ENCODE peak calls at places on chromosome 10, in six cellular contexts. U, W, D, G, Z and R are unnamed samples.

GRCh38 chr10:51010977-51011376 is 63.3 kb upstream of the PRKG1 start:
- DNase-seq in W (peak; percentile 65), D (no peak), Z (peak; percentile 57), U (no peak), G (no peak), R (peak; percentile 50)

GRCh38 chr10:26238378-26238777 is 21.8 kb downstream of the GAD2 start:
- DNase-seq in Z (no peak), D (no peak), W (no peak), U (no peak), G (no peak), R (no peak)

GRCh38 chr10:75984067-75984466 is 552.6 kb downstream of the LRMDA start:
- DNase-seq in D (no peak), U (no peak), W (no peak), Z (no peak), G (no peak), R (no peak)

GRCh38 chr10:77041636-77042258 is 595.9 kb downstream of the KCNMA1 start:
- DNase-seq in Z (no peak), W (no peak), G (peak; percentile 1), U (no peak), D (no peak), R (peak; percentile 40)

GRCh38 chr10:23070819-23071218 is 24.6 kb upstream of the MSRB2 start:
- DNase-seq in D (no peak), W (no peak), Z (no peak), G (no peak), U (no peak), R (no peak)

GRCh38 chr10:61939575-61940301 is 38.2 kb downstream of the ARID5B start:
- DNase-seq in Z (no peak), G (no peak), U (no peak), D (no peak), W (peak; percentile 9), R (no peak)

GRCh38 chr10:95815701-95816100 is 59.7 kb downstream of the ENTPD1 start:
- DNase-seq in Z (no peak), D (no peak), W (no peak), G (no peak), U (no peak), R (no peak)

GRCh38 chr10:683448-684071 is 5.9 kb downstream of the DIP2C start:
- DNase-seq in Z (no peak), D (peak; percentile 60), W (peak; percentile 59), G (no peak), U (no peak), R (no peak)

GRCh38 chr10:35160743-35161142 is 34.1 kb downstream of the CREM start:
- DNase-seq in Z (no peak), D (no peak), W (no peak), U (no peak), G (no peak), R (no peak)

GRCh38 chr10:66714741-66715140 is 211.1 kb upstream of the LRRTM3 start:
- DNase-seq in D (no peak), G (no peak), Z (no peak), W (no peak), U (no peak), R (no peak)